ENCODE peak calls at places on chromosomes 11 and 22, in seven cellular contexts. C, G, D, R, U, I and P are unnamed samples.
A peak's percentile ranks its signal among the peaks of the same experiment; 100 is the strongest.

GRCh38 chr11:54558919-54559318 is 44.9 kb downstream of the OR4C46 start:
- DNase-seq in C (no peak), G (no peak), D (no peak), R (no peak), U (no peak), I (no peak), P (no peak)

GRCh38 chr11:48900131-48900800 is 83.4 kb downstream of the TRIM51G start:
- DNase-seq in C (no peak), G (no peak), D (no peak), R (no peak), U (no peak), I (no peak), P (no peak)

GRCh38 chr11:65417221-65417701 is 5.3 kb upstream of the NEAT1 start:
- DNase-seq in C (peak; percentile 26), G (no peak), D (peak; percentile 70), R (no peak), U (no peak), I (no peak), P (no peak)

GRCh38 chr11:104319396-104319795 is 155.4 kb upstream of the PDGFD start:
- DNase-seq in C (no peak), G (no peak), D (no peak), R (no peak), U (no peak), I (no peak), P (no peak)

GRCh38 chr11:971092-971690 is 45.5 kb downstream of the AP2A2 start:
- DNase-seq in C (no peak), G (no peak), D (no peak), R (no peak), U (no peak), I (no peak), P (no peak)

GRCh38 chr11:42407379-42407778 is 904.4 kb upstream of the API5 start:
- DNase-seq in C (peak; percentile 27), G (peak; percentile 56), D (no peak), R (peak; percentile 76), U (no peak), I (no peak), P (no peak)

GRCh38 chr11:126398296-126398695 is 42.8 kb downstream of the ST3GAL4 start:
- DNase-seq in C (no peak), G (no peak), D (no peak), R (no peak), U (no peak), I (no peak), P (no peak)

GRCh38 chr11:134999490-135000066 is 587.5 kb upstream of the B3GAT1 start:
- DNase-seq in C (no peak), G (no peak), D (no peak), R (no peak), U (no peak), I (no peak), P (no peak)

GRCh38 chr22:37932821-37933578 is 20.4 kb downstream of the C22orf23 start:
- DNase-seq in C (no peak), G (no peak), D (no peak), R (peak; percentile 1), U (no peak), I (no peak), P (no peak)

GRCh38 chr22:48889209-48889830 is 938.4 kb downstream of the BRD1 start:
- DNase-seq in C (no peak), G (no peak), D (no peak), R (no peak), U (no peak), I (no peak), P (no peak)

GRCh38 chr22:23088199-23088604 is 17.9 kb downstream of the GNAZ start:
- DNase-seq in C (no peak), G (no peak), D (peak; percentile 7), R (no peak), U (no peak), I (no peak), P (no peak)

GRCh38 chr11:46247664-46248063 is 29.8 kb upstream of the CREB3L1 start:
- DNase-seq in C (peak; percentile 26), G (no peak), D (peak; percentile 46), R (peak; percentile 68), U (peak; percentile 55), I (no peak), P (no peak)

GRCh38 chr22:26481112-26481693 is 2.4 kb downstream of the HPS4 start:
- DNase-seq in C (no peak), G (no peak), D (peak; percentile 51), R (no peak), U (no peak), I (no peak), P (no peak)

GRCh38 chr11:68495872-68496271 is 35.3 kb downstream of the PPP6R3 start:
- DNase-seq in C (no peak), G (no peak), D (no peak), R (no peak), U (no peak), I (no peak), P (no peak)

GRCh38 chr11:122686106-122686505 is 30.6 kb downstream of the UBASH3B start:
- DNase-seq in C (peak; percentile 40), G (no peak), D (no peak), R (no peak), U (no peak), I (no peak), P (no peak)

GRCh38 chr11:45388472-45388871 is 102.3 kb upstream of the SYT13 start:
- DNase-seq in C (no peak), G (no peak), D (no peak), R (no peak), U (no peak), I (no peak), P (no peak)

GRCh38 chr11:62005231-62005661 is 37.8 kb upstream of the FTH1 start:
- DNase-seq in C (no peak), G (no peak), D (no peak), R (no peak), U (no peak), I (no peak), P (no peak)

GRCh38 chr11:13603661-13604060 is 64.8 kb upstream of the FAR1 start:
- DNase-seq in C (no peak), G (no peak), D (no peak), R (no peak), U (no peak), I (no peak), P (no peak)

GRCh38 chr11:16737860-16738197 is 618 bp upstream of the C11orf58 start:
- DNase-seq in C (no peak), G (no peak), D (no peak), R (no peak), U (no peak), I (no peak), P (no peak)

GRCh38 chr11:76756341-76756771 is 26.8 kb upstream of the TSKU start:
- DNase-seq in C (no peak), G (no peak), D (no peak), R (no peak), U (no peak), I (no peak), P (no peak)

GRCh38 chr22:45338795-45339194 is 29.1 kb downstream of the FAM118A start:
- DNase-seq in C (no peak), G (no peak), D (no peak), R (no peak), U (no peak), I (no peak), P (no peak)

GRCh38 chr11:39741066-39741465 is 1718.4 kb downstream of the LRRC4C start:
- DNase-seq in C (no peak), G (no peak), D (no peak), R (no peak), U (peak; percentile 1), I (no peak), P (no peak)

GRCh38 chr11:73314121-73314948 is 6.3 kb downstream of the ARHGEF17 start:
- DNase-seq in C (peak; percentile 92), G (peak; percentile 44), D (no peak), R (no peak), U (no peak), I (no peak), P (no peak)

GRCh38 chr11:22742149-22742548 is 75.7 kb downstream of the GAS2 start:
- DNase-seq in C (no peak), G (no peak), D (no peak), R (no peak), U (no peak), I (no peak), P (no peak)

GRCh38 chr11:38315151-38315550 is 1717.1 kb upstream of the RAG2 start:
- DNase-seq in C (no peak), G (no peak), D (peak; percentile 1), R (no peak), U (no peak), I (no peak), P (no peak)

GRCh38 chr11:1916132-1916985 is 3.1 kb upstream of the TNNT3 start:
- DNase-seq in C (no peak), G (no peak), D (no peak), R (no peak), U (no peak), I (no peak), P (no peak)

GRCh38 chr22:32985899-32986772 is 72.0 kb downstream of the SYN3 start:
- DNase-seq in C (peak; percentile 78), G (peak; percentile 59), D (peak; percentile 90), R (peak; percentile 5), U (peak; percentile 59), I (peak; percentile 67), P (peak; percentile 44)

GRCh38 chr11:64359712-64360402 is 895 bp downstream of the RPS6KA4 start:
- DNase-seq in C (no peak), G (peak; percentile 52), D (peak; percentile 46), R (no peak), U (no peak), I (no peak), P (no peak)

GRCh38 chr11:129248618-129249017 is 56.5 kb upstream of the ARHGAP32 start:
- DNase-seq in C (peak; percentile 77), G (no peak), D (no peak), R (no peak), U (peak; percentile 50), I (no peak), P (peak; percentile 21)

GRCh38 chr11:127919206-127920000 is 668.0 kb downstream of the ETS1 start:
- DNase-seq in C (peak; percentile 94), G (no peak), D (no peak), R (no peak), U (peak; percentile 49), I (no peak), P (peak; percentile 53)

GRCh38 chr22:19038164-19038546 is 84.1 kb downstream of the DGCR2 start:
- DNase-seq in C (no peak), G (no peak), D (no peak), R (no peak), U (no peak), I (no peak), P (no peak)

GRCh38 chr11:68128682-68129327 is 7.6 kb upstream of the CHKA start:
- DNase-seq in C (peak; percentile 76), G (no peak), D (peak; percentile 59), R (no peak), U (no peak), I (no peak), P (peak; percentile 33)

GRCh38 chr11:37948258-37948657 is 1350.2 kb upstream of the RAG2 start:
- DNase-seq in C (no peak), G (no peak), D (no peak), R (no peak), U (no peak), I (no peak), P (no peak)

GRCh38 chr11:3810951-3811350 is 2.6 kb downstream of the PGAP2 start:
- DNase-seq in C (peak; percentile 41), G (no peak), D (no peak), R (no peak), U (no peak), I (no peak), P (no peak)

GRCh38 chr22:23130697-23131096 is 11.1 kb downstream of the RSPH14 start:
- DNase-seq in C (no peak), G (no peak), D (no peak), R (no peak), U (no peak), I (no peak), P (no peak)

GRCh38 chr22:23751441-23751996 is 607 bp upstream of the ZNF70 start:
- DNase-seq in C (no peak), G (peak; percentile 66), D (peak; percentile 63), R (no peak), U (peak; percentile 25), I (no peak), P (no peak)

GRCh38 chr22:31753005-31753633 is 700 bp upstream of the DEPDC5 start:
- DNase-seq in C (peak; percentile 34), G (peak; percentile 36), D (peak; percentile 76), R (no peak), U (peak; percentile 5), I (no peak), P (no peak)

GRCh38 chr11:117825538-117826359 is 1.2 kb upstream of the FXYD2 start:
- DNase-seq in C (no peak), G (no peak), D (no peak), R (no peak), U (no peak), I (no peak), P (no peak)